ENCODE peak calls at places on chromosomes 1 and 21, in nine cellular contexts. One of them, this sample, is unnamed.

GRCh38 chr1:24108334-24109165 is 3.4 kb downstream of the MYOM3 start:
- DNase-seq in Karpas-422: no peak
- DNase-seq in osteoblast: peak; percentile 98
- DNase-seq in PC-9: peak; percentile 60
- DNase-seq in neuronal stem cell: no peak
- DNase-seq in mesenchymal stem cell: peak; percentile 72
- DNase-seq in SK-N-SH: no peak
- DNase-seq in MM.1S: no peak
- DNase-seq in IMR-90: peak; percentile 69
- DNase-seq in this sample: no peak

GRCh38 chr1:74964508-74964907 is 169.7 kb upstream of the LHX8 start:
- DNase-seq in IMR-90: no peak
- DNase-seq in PC-9: no peak
- DNase-seq in SK-N-SH: peak; percentile 56
- DNase-seq in mesenchymal stem cell: no peak
- DNase-seq in Karpas-422: peak; percentile 46
- DNase-seq in MM.1S: no peak
- DNase-seq in neuronal stem cell: no peak
- DNase-seq in osteoblast: no peak
- DNase-seq in this sample: no peak

GRCh38 chr1:43834280-43835140 is 99.1 kb upstream of the ARTN start:
- DNase-seq in Karpas-422: no peak
- DNase-seq in neuronal stem cell: no peak
- DNase-seq in PC-9: peak; percentile 81
- DNase-seq in SK-N-SH: no peak
- DNase-seq in IMR-90: no peak
- DNase-seq in mesenchymal stem cell: peak; percentile 49
- DNase-seq in osteoblast: peak; percentile 45
- DNase-seq in MM.1S: no peak
- DNase-seq in this sample: peak; percentile 40

GRCh38 chr1:15758953-15759661 is 512 bp downstream of the FBLIM1 start:
- DNase-seq in neuronal stem cell: no peak
- DNase-seq in MM.1S: no peak
- DNase-seq in SK-N-SH: peak; percentile 84
- DNase-seq in osteoblast: peak; percentile 95
- DNase-seq in mesenchymal stem cell: peak; percentile 38
- DNase-seq in Karpas-422: no peak
- DNase-seq in IMR-90: no peak
- DNase-seq in PC-9: no peak
- DNase-seq in this sample: no peak

GRCh38 chr1:9050803-9051202 is 18.6 kb downstream of the SLC2A5 start:
- DNase-seq in SK-N-SH: no peak
- DNase-seq in osteoblast: no peak
- DNase-seq in Karpas-422: no peak
- DNase-seq in IMR-90: no peak
- DNase-seq in PC-9: no peak
- DNase-seq in MM.1S: no peak
- DNase-seq in neuronal stem cell: no peak
- DNase-seq in mesenchymal stem cell: no peak
- DNase-seq in this sample: no peak

GRCh38 chr1:27403065-27403726 is 10.8 kb downstream of the GPR3 start:
- DNase-seq in IMR-90: peak; percentile 42
- DNase-seq in Karpas-422: peak; percentile 68
- DNase-seq in SK-N-SH: peak; percentile 31
- DNase-seq in osteoblast: peak; percentile 93
- DNase-seq in neuronal stem cell: no peak
- DNase-seq in PC-9: no peak
- DNase-seq in MM.1S: no peak
- DNase-seq in mesenchymal stem cell: peak; percentile 67
- DNase-seq in this sample: peak; percentile 87

GRCh38 chr1:109617291-109617801 is 2.1 kb downstream of the GNAT2 start:
- DNase-seq in PC-9: peak; percentile 26
- DNase-seq in mesenchymal stem cell: peak; percentile 94
- DNase-seq in neuronal stem cell: peak; percentile 59
- DNase-seq in osteoblast: peak; percentile 90
- DNase-seq in MM.1S: no peak
- DNase-seq in IMR-90: peak; percentile 97
- DNase-seq in SK-N-SH: peak; percentile 6
- DNase-seq in Karpas-422: peak; percentile 75
- DNase-seq in this sample: peak; percentile 25

GRCh38 chr1:12001996-12002493 is 17.3 kb upstream of the MIIP start:
- DNase-seq in osteoblast: peak; percentile 79
- DNase-seq in PC-9: peak; percentile 14
- DNase-seq in MM.1S: no peak
- DNase-seq in Karpas-422: peak; percentile 12
- DNase-seq in mesenchymal stem cell: no peak
- DNase-seq in neuronal stem cell: no peak
- DNase-seq in IMR-90: no peak
- DNase-seq in SK-N-SH: no peak
- DNase-seq in this sample: no peak

GRCh38 chr1:170533331-170533730 is 1.4 kb downstream of the GORAB start:
- DNase-seq in MM.1S: no peak
- DNase-seq in PC-9: no peak
- DNase-seq in SK-N-SH: no peak
- DNase-seq in osteoblast: no peak
- DNase-seq in neuronal stem cell: no peak
- DNase-seq in IMR-90: peak; percentile 70
- DNase-seq in mesenchymal stem cell: peak; percentile 54
- DNase-seq in Karpas-422: no peak
- DNase-seq in this sample: no peak

GRCh38 chr1:198497326-198498220 is 42.9 kb downstream of the ATP6V1G3 start:
- DNase-seq in SK-N-SH: no peak
- DNase-seq in PC-9: no peak
- DNase-seq in MM.1S: no peak
- DNase-seq in mesenchymal stem cell: peak; percentile 40
- DNase-seq in Karpas-422: peak; percentile 64
- DNase-seq in IMR-90: peak; percentile 80
- DNase-seq in neuronal stem cell: no peak
- DNase-seq in osteoblast: peak; percentile 30
- DNase-seq in this sample: peak; percentile 20

GRCh38 chr1:36448530-36449051 is 1.7 kb downstream of the OSCP1 start:
- DNase-seq in neuronal stem cell: no peak
- DNase-seq in osteoblast: no peak
- DNase-seq in Karpas-422: no peak
- DNase-seq in PC-9: no peak
- DNase-seq in MM.1S: no peak
- DNase-seq in mesenchymal stem cell: peak; percentile 16
- DNase-seq in IMR-90: no peak
- DNase-seq in SK-N-SH: peak; percentile 57
- DNase-seq in this sample: no peak

GRCh38 chr1:9724706-9725476 is 73.4 kb downstream of the PIK3CD start:
- DNase-seq in PC-9: peak; percentile 65
- DNase-seq in SK-N-SH: peak; percentile 88
- DNase-seq in mesenchymal stem cell: peak; percentile 57
- DNase-seq in neuronal stem cell: no peak
- DNase-seq in Karpas-422: peak; percentile 87
- DNase-seq in osteoblast: peak; percentile 97
- DNase-seq in IMR-90: peak; percentile 47
- DNase-seq in MM.1S: peak; percentile 68
- DNase-seq in this sample: peak; percentile 78

GRCh38 chr1:15249032-15249601 is 2.1 kb downstream of the FHAD1 start:
- DNase-seq in osteoblast: no peak
- DNase-seq in PC-9: no peak
- DNase-seq in SK-N-SH: no peak
- DNase-seq in IMR-90: peak; percentile 4
- DNase-seq in mesenchymal stem cell: no peak
- DNase-seq in MM.1S: peak; percentile 93
- DNase-seq in Karpas-422: no peak
- DNase-seq in neuronal stem cell: no peak
- DNase-seq in this sample: no peak

GRCh38 chr1:227120827-227121226 is 180.7 kb downstream of the COQ8A start:
- DNase-seq in IMR-90: no peak
- DNase-seq in osteoblast: no peak
- DNase-seq in Karpas-422: no peak
- DNase-seq in PC-9: no peak
- DNase-seq in neuronal stem cell: no peak
- DNase-seq in MM.1S: no peak
- DNase-seq in SK-N-SH: no peak
- DNase-seq in mesenchymal stem cell: no peak
- DNase-seq in this sample: no peak

GRCh38 chr1:226640288-226640687 is 91.7 kb downstream of the STUM start:
- DNase-seq in neuronal stem cell: no peak
- DNase-seq in PC-9: no peak
- DNase-seq in IMR-90: no peak
- DNase-seq in SK-N-SH: no peak
- DNase-seq in mesenchymal stem cell: no peak
- DNase-seq in osteoblast: no peak
- DNase-seq in MM.1S: no peak
- DNase-seq in Karpas-422: peak; percentile 75
- DNase-seq in this sample: no peak

GRCh38 chr1:32339363-32339978 is 3.4 kb upstream of the MARCKSL1 start:
- DNase-seq in PC-9: no peak
- DNase-seq in osteoblast: no peak
- DNase-seq in Karpas-422: peak; percentile 67
- DNase-seq in IMR-90: peak; percentile 86
- DNase-seq in SK-N-SH: no peak
- DNase-seq in MM.1S: no peak
- DNase-seq in neuronal stem cell: no peak
- DNase-seq in mesenchymal stem cell: peak; percentile 92
- DNase-seq in this sample: no peak

GRCh38 chr1:245997471-245998258 is 509.4 kb downstream of the SMYD3 start:
- DNase-seq in osteoblast: no peak
- DNase-seq in mesenchymal stem cell: no peak
- DNase-seq in Karpas-422: no peak
- DNase-seq in PC-9: peak; percentile 51
- DNase-seq in neuronal stem cell: no peak
- DNase-seq in MM.1S: no peak
- DNase-seq in SK-N-SH: no peak
- DNase-seq in IMR-90: peak; percentile 61
- DNase-seq in this sample: no peak

GRCh38 chr1:245991266-245991665 is 515.8 kb downstream of the SMYD3 start:
- DNase-seq in mesenchymal stem cell: no peak
- DNase-seq in PC-9: no peak
- DNase-seq in osteoblast: no peak
- DNase-seq in Karpas-422: no peak
- DNase-seq in SK-N-SH: no peak
- DNase-seq in neuronal stem cell: no peak
- DNase-seq in MM.1S: no peak
- DNase-seq in IMR-90: no peak
- DNase-seq in this sample: no peak

GRCh38 chr1:245999697-246000637 is 507.1 kb downstream of the SMYD3 start:
- DNase-seq in osteoblast: no peak
- DNase-seq in SK-N-SH: no peak
- DNase-seq in mesenchymal stem cell: no peak
- DNase-seq in neuronal stem cell: no peak
- DNase-seq in Karpas-422: peak; percentile 59
- DNase-seq in IMR-90: no peak
- DNase-seq in PC-9: no peak
- DNase-seq in MM.1S: no peak
- DNase-seq in this sample: peak; percentile 11

GRCh38 chr1:245996806-245997205 is 510.3 kb downstream of the SMYD3 start:
- DNase-seq in SK-N-SH: no peak
- DNase-seq in mesenchymal stem cell: no peak
- DNase-seq in PC-9: no peak
- DNase-seq in Karpas-422: no peak
- DNase-seq in MM.1S: no peak
- DNase-seq in neuronal stem cell: no peak
- DNase-seq in osteoblast: no peak
- DNase-seq in IMR-90: no peak
- DNase-seq in this sample: no peak

DNA sequence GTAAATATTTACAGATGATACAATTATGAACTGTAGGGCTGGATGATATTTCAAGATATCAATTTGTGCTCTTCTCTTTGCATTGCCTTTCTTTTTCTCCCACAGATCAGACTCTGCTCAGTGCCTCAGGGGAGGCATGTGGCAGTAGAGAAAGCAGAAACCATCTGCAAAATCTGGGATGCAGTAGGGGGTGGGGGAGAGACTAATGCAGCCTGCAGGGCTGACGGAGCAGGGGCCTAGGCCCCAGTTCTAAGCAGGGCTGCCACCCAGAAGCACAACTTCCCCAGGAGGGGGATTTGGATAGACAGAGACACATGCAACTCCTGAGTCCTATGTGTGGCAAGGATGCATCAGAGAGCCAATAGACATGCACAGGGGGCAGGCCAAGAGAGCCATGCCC is 511.6 kb downstream of the SMYD3 start:
- DNase-seq in neuronal stem cell: no peak
- DNase-seq in SK-N-SH: peak; percentile 84
- DNase-seq in mesenchymal stem cell: no peak
- DNase-seq in MM.1S: no peak
- DNase-seq in PC-9: no peak
- DNase-seq in osteoblast: no peak
- DNase-seq in Karpas-422: no peak
- DNase-seq in IMR-90: no peak
- DNase-seq in this sample: no peak
- H2AFZ ChIP-seq in neuronal stem cell: no peak overlapping the region
- H2AFZ ChIP-seq in SK-N-SH: no peak overlapping the region
- H2AFZ ChIP-seq in mesenchymal stem cell: no peak overlapping the region
- H2AFZ ChIP-seq in MM.1S: no peak overlapping the region
- H2AFZ ChIP-seq in PC-9: no peak overlapping the region
- H2AFZ ChIP-seq in osteoblast: no peak overlapping the region
- H2AFZ ChIP-seq in Karpas-422: no peak overlapping the region
- H2AFZ ChIP-seq in IMR-90: no peak overlapping the region
- H2AFZ ChIP-seq in this sample: no peak overlapping the region

GRCh38 chr1:244273845-244274619 is 177.7 kb downstream of the ADSS2 start:
- DNase-seq in osteoblast: peak; percentile 93
- DNase-seq in neuronal stem cell: peak; percentile 17
- DNase-seq in IMR-90: peak; percentile 100
- DNase-seq in SK-N-SH: no peak
- DNase-seq in mesenchymal stem cell: peak; percentile 94
- DNase-seq in Karpas-422: no peak
- DNase-seq in PC-9: peak; percentile 52
- DNase-seq in MM.1S: no peak
- DNase-seq in this sample: no peak
- H2AFZ ChIP-seq in osteoblast: peak overlapping the region; percentile 61
- H2AFZ ChIP-seq in neuronal stem cell: peak overlapping the region; percentile 70
- H2AFZ ChIP-seq in IMR-90: peak overlapping the region; percentile 47
- H2AFZ ChIP-seq in SK-N-SH: no peak overlapping the region
- H2AFZ ChIP-seq in mesenchymal stem cell: peak overlapping the region; percentile 54
- H2AFZ ChIP-seq in Karpas-422: no peak overlapping the region
- H2AFZ ChIP-seq in PC-9: no peak overlapping the region
- H2AFZ ChIP-seq in MM.1S: no peak overlapping the region
- H2AFZ ChIP-seq in this sample: no peak overlapping the region

DNA sequence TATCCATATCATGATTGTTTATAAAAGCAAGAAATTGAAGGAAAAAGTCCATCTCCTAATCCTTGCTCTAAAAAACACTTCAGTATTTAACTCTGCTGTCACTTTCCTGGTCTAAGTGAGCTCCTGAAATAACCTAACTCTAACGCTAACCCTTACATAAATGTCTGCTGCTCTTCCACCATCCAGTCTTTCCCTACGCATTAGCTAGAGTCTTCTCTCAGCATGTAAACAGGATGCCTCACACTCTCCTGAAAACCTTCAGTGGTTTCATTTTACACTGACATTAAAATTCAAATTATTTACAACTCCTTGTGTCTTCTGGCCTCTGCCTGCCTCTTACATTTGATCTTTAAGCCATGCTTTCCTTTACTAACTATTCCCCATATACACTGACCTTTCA is 697.6 kb upstream of the CXADR start:
- DNase-seq in PC-9: no peak
- DNase-seq in neuronal stem cell: no peak
- DNase-seq in Karpas-422: no peak
- DNase-seq in mesenchymal stem cell: peak; percentile 12
- DNase-seq in SK-N-SH: no peak
- DNase-seq in osteoblast: no peak
- DNase-seq in MM.1S: no peak
- DNase-seq in IMR-90: no peak
- DNase-seq in this sample: no peak
- H2AFZ ChIP-seq in PC-9: no peak overlapping the region
- H2AFZ ChIP-seq in neuronal stem cell: peak overlapping the region; percentile 2
- H2AFZ ChIP-seq in Karpas-422: no peak overlapping the region
- H2AFZ ChIP-seq in mesenchymal stem cell: no peak overlapping the region
- H2AFZ ChIP-seq in SK-N-SH: no peak overlapping the region
- H2AFZ ChIP-seq in osteoblast: peak overlapping the region; percentile 7
- H2AFZ ChIP-seq in MM.1S: no peak overlapping the region
- H2AFZ ChIP-seq in IMR-90: no peak overlapping the region
- H2AFZ ChIP-seq in this sample: no peak overlapping the region

GRCh38 chr1:235997916-235998315 is 67.0 kb downstream of the NID1 start:
- DNase-seq in neuronal stem cell: no peak
- DNase-seq in osteoblast: no peak
- DNase-seq in Karpas-422: no peak
- DNase-seq in PC-9: no peak
- DNase-seq in mesenchymal stem cell: no peak
- DNase-seq in SK-N-SH: no peak
- DNase-seq in IMR-90: no peak
- DNase-seq in MM.1S: no peak
- DNase-seq in this sample: no peak
- H2AFZ ChIP-seq in neuronal stem cell: no peak overlapping the region
- H2AFZ ChIP-seq in osteoblast: no peak overlapping the region
- H2AFZ ChIP-seq in Karpas-422: no peak overlapping the region
- H2AFZ ChIP-seq in PC-9: no peak overlapping the region
- H2AFZ ChIP-seq in mesenchymal stem cell: no peak overlapping the region
- H2AFZ ChIP-seq in SK-N-SH: no peak overlapping the region
- H2AFZ ChIP-seq in IMR-90: no peak overlapping the region
- H2AFZ ChIP-seq in MM.1S: no peak overlapping the region
- H2AFZ ChIP-seq in this sample: no peak overlapping the region

This sample was measured in OCI-LY7.